ENCODE peak calls at places on chromosomes 13 and 19, in seven cellular contexts. T is suprapubic skin, I is upper lobe of left lung, F is GM12878, U is sigmoid colon, D is stomach, R is H1. V is an unnamed sample.

GRCh38 chr19:16559896-16560295 is 12.3 kb downstream of the SLC35E1 start:
- DNase-seq in T (no peak), I (no peak), F (no peak), U (no peak), D (no peak), R (no peak), V (no peak)

GRCh38 chr13:43141685-43142084 is 118.3 kb downstream of the DNAJC15 start:
- DNase-seq in T (no peak), I (no peak), F (no peak), U (no peak), D (no peak), R (no peak), V (no peak)

GRCh38 chr13:79528759-79529191 is 47.8 kb downstream of the NDFIP2 start:
- DNase-seq in T (no peak), I (no peak), F (no peak), U (no peak), D (no peak), R (no peak), V (no peak)

GRCh38 chr13:21675095-21676007 is 4.5 kb downstream of the FGF9 start:
- DNase-seq in T (no peak), I (peak), F (no peak), U (peak), D (peak), R (no peak), V (peak)

GRCh38 chr19:52369463-52370340 is at the start of gene ZNF880:
- DNase-seq in T (peak), I (peak), F (peak), U (peak), D (peak), R (peak), V (peak)

GRCh38 chr19:47195462-47195861 is 35.5 kb downstream of the BBC3 start:
- DNase-seq in T (no peak), I (no peak), F (no peak), U (no peak), D (no peak), R (no peak), V (no peak)

GRCh38 chr13:113419531-113420183 is 33.6 kb downstream of the ADPRHL1 start:
- DNase-seq in T (no peak), I (no peak), F (no peak), U (no peak), D (no peak), R (no peak), V (no peak)

GRCh38 chr13:65940720-65941119 is 1289.4 kb downstream of the PCDH9 start:
- DNase-seq in T (no peak), I (no peak), F (no peak), U (no peak), D (no peak), R (no peak), V (no peak)

GRCh38 chr13:49308104-49308875 is 60.6 kb downstream of the CDADC1 start:
- DNase-seq in T (peak), I (peak), F (no peak), U (peak), D (peak), R (no peak), V (peak)

GRCh38 chr13:97695684-97696083 is 257.8 kb upstream of the IPO5 start:
- DNase-seq in T (no peak), I (no peak), F (no peak), U (no peak), D (no peak), R (no peak), V (no peak)

GRCh38 chr13:102089177-102089576 is 312.7 kb downstream of the FGF14 start:
- DNase-seq in T (no peak), I (no peak), F (no peak), U (no peak), D (no peak), R (no peak), V (no peak)

DNA sequence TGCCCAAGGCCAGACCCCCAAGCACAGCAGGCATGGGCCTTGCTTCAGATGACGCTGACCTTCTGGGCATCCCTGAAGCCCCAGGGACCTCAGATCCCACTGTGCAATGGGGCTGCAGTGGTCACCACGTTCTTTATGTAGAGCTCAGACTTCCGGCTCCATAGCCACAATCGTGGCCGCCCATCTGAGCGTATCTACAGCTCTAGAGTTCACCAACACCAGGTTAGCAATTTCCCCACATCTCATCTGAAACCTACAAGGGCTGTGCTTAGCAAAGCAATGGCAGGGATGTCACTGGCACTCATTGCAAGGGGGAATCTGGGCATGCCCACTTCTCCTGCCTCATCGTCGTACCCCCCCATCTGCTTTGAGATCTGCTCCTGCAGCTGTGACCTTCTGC is 384.4 kb upstream of the TSHZ3 start:
- DNase-seq in T (no peak), I (no peak), F (no peak), U (no peak), D (no peak), R (no peak), V (no peak)
- TF ChIP-seq EP300 in T (no peak), I (no peak), F (no peak), U (no peak), D (no peak), R (no peak), V (no peak)

GRCh38 chr19:43700368-43701015 is 15.4 kb upstream of the IRGC start:
- DNase-seq in T (no peak), I (peak), F (no peak), U (peak), D (peak), R (no peak), V (peak)
- H3K27ac ChIP-seq in T (peak), I (peak), F (no peak), U (peak), D (peak), R (no peak), V (peak)

GRCh38 chr19:1856698-1857603 is 6.4 kb downstream of the KLF16 start:
- DNase-seq in T (peak), I (peak), F (no peak), U (peak), D (peak), R (no peak), V (peak)
- TF ChIP-seq POLR2AphosphoS5 in T (peak), I (peak), F (peak), U (peak), D (peak), R (no peak), V (peak)

GRCh38 chr19:12790628-12791344 is 500 bp upstream of the JUNB start:
- DNase-seq in T (no peak), I (no peak), F (no peak), U (no peak), D (no peak), R (no peak), V (no peak)

GRCh38 chr19:12793290-12794195 is 2.3 kb downstream of the JUNB start:
- DNase-seq in T (peak), I (peak), F (peak), U (peak), D (peak), R (no peak), V (peak)

GRCh38 chr19:12791345-12792047 is at the start of gene JUNB:
- DNase-seq in T (peak), I (peak), F (peak), U (peak), D (peak), R (no peak), V (peak)

GRCh38 chr19:12792853-12793289 is 1.6 kb downstream of the JUNB start:
- DNase-seq in T (no peak), I (no peak), F (no peak), U (no peak), D (no peak), R (no peak), V (peak)

GRCh38 chr19:12792048-12792852 is 964 bp downstream of the JUNB start:
- DNase-seq in T (no peak), I (peak), F (no peak), U (peak), D (peak), R (no peak), V (peak)
- TF ChIP-seq EP300 in T (no peak), I (peak), F (no peak), U (no peak), D (no peak), R (no peak), V (no peak)

DNA sequence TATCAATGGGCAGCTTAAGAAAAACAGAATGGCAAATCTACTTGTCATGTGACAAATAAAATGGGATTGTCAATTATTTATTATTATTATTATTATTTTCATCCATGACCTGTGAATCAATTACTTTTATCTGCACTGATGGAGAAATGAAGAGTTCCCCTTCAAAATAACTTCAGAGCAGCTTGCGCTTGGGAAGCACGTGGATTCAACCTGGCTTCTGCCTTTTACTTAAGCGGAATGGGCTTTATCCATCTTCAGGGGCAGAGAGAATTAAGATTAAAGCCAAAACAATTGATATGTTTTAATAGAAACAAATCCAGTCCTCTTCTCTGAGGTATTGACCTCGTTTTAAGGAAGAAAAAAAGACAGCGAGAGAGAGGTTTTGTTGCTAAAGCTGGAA is 913 bp downstream of the SACS start:
- DNase-seq in T (no peak), I (no peak), F (no peak), U (no peak), D (no peak), R (no peak), V (no peak)
- H3K27ac ChIP-seq in T (no peak), I (no peak), F (no peak), U (peak), D (no peak), R (no peak), V (peak)

GRCh38 chr19:11155373-11156120 is at the start of gene SPC24:
- DNase-seq in T (peak), I (peak), F (peak), U (peak), D (peak), R (peak), V (peak)
- TF ChIP-seq POLR2AphosphoS5 in T (peak), I (peak), F (peak), U (peak), D (peak), R (peak), V (peak)

DNA sequence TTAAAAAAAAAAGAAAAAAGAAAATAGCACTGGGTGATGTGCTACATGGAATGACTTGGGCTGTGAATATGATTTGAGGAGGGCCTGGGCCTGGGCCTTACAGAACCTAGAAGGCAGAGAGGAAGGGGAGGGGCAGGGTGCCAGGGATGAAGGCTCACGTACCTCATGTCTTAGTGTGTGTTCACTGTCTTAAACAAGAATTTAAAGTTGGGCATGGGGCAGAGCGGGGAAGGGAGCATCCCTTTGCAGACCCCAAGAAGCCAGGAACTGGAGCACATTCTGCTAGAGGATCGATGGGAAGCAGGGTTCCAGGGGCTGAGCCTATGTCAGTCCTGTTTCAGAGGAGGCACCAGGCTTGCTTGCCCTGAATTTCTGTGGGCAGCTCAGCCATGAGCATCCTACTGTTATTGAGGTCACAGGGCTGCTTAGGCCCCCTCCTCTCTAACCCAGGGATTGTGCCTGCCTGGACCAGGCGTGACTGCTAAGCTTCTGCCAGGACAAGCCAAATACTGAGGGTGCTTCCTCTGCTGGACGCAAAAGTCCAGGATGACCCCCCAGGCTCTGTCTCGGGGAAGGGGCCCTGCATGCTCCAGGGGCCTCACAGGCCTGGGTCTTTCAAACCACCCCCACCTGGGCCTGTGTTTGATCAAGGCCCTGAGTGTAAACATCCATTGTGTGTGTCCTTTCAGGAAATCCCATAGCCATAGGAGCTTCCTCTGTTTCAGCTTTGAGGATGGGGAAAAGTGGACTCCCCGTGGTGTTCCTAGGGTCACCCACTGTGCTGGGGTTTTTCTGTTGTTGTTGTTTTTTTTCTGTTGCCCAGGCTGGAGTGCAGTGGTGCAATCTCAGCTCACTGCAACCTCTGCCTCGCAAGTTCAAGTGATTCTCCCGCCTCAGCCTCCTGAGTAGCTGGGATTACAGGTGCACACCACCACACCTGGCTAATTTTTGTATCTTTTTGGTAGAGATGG is 4.8 kb downstream of the LSR start:
- DNase-seq in T (peak), I (no peak), F (no peak), U (peak), D (no peak), R (no peak), V (no peak)
- TF ChIP-seq EP300 in T (no peak), I (no peak), F (no peak), U (no peak), D (no peak), R (no peak), V (no peak)

DNA sequence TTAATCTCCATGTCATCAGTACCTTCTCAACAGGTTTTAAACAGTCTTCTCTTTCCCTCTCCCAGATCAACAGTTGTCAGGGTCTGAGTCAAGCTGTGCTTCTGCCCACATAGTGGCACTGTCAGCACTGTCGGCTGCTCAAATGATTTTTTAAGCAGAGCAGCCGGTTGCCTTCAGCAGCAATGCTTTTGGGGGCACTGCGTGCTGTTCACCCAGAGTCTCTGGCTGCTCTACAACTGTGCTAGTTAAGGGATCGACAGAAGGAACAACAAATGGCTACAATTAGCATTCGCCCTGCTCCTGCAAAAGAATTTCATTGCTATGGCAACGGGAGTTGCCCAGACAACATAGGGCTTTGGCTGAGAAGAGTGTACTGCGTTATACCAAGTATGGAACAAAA is 412.9 kb downstream of the DIAPH3 start:
- DNase-seq in T (no peak), I (no peak), F (no peak), U (no peak), D (no peak), R (peak), V (no peak)
- H3K27ac ChIP-seq in T (no peak), I (no peak), F (no peak), U (no peak), D (no peak), R (peak), V (no peak)

V was measured in transverse colon.